ENCODE peak calls at places on chromosomes 2 and 18, in ten cellular contexts. J is esophagus squamous epithelium, I is Peyer's patch, B is K562, P is body of pancreas, V is IMR-90, M is uterus, W is A549, R is tibial nerve, K is ovary. D is an unnamed sample.

GRCh38 chr2:183035954-183036669 is 2.1 kb downstream of the NCKAP1 start:
- DNase-seq in I (no peak), B (peak; percentile 32), M (no peak), W (no peak), K (no peak), P (no peak), V (no peak), R (no peak), J (no peak), D (no peak)

GRCh38 chr2:132581917-132582316 is 88.1 kb downstream of the LYPD1 start:
- DNase-seq in V (no peak), M (no peak), P (peak; percentile 63), J (no peak), K (no peak), I (no peak), B (no peak), R (no peak), W (no peak), D (no peak)

GRCh38 chr2:28185881-28186280 is 206.8 kb upstream of the FOSL2 start:
- DNase-seq in P (no peak), B (no peak), W (no peak), M (no peak), R (no peak), I (no peak), K (no peak), V (peak; percentile 90), J (no peak), D (no peak)

GRCh38 chr2:19574788-19575260 is 216.4 kb upstream of the OSR1 start:
- DNase-seq in V (peak; percentile 82), P (peak; percentile 14), J (no peak), I (no peak), M (peak; percentile 40), B (no peak), K (no peak), W (no peak), R (peak; percentile 35), D (peak; percentile 4)

GRCh38 chr18:69985239-69985638 is 37.6 kb upstream of the CD226 start:
- DNase-seq in K (no peak), J (no peak), W (no peak), V (no peak), P (no peak), R (no peak), B (no peak), I (no peak), M (no peak), D (no peak)

GRCh38 chr18:55003695-55004094 is 44.4 kb upstream of the CCDC68 start:
- DNase-seq in P (no peak), R (no peak), I (no peak), K (no peak), V (no peak), J (no peak), M (no peak), B (no peak), W (no peak), D (no peak)

GRCh38 chr2:240436626-240437180 is 1.2 kb downstream of the GPC1 start:
- DNase-seq in J (no peak), K (peak; percentile 61), V (peak; percentile 43), I (peak; percentile 47), P (no peak), M (peak; percentile 28), R (no peak), W (no peak), B (no peak), D (no peak)

GRCh38 chr2:141341444-141341843 is 789.4 kb downstream of the LRP1B start:
- DNase-seq in P (no peak), I (no peak), B (no peak), M (no peak), J (no peak), K (no peak), R (no peak), W (no peak), V (peak; percentile 99), D (peak; percentile 15)

GRCh38 chr2:57437077-57437476 is 609.5 kb upstream of the VRK2 start:
- DNase-seq in J (no peak), P (no peak), B (no peak), I (no peak), V (no peak), K (no peak), M (no peak), R (no peak), W (no peak), D (no peak)

GRCh38 chr2:71453404-71454220 is at the start of gene DYSF:
- DNase-seq in V (peak; percentile 17), W (no peak), J (no peak), K (peak; percentile 23), B (peak; percentile 90), P (peak; percentile 29), R (no peak), M (no peak), I (no peak), D (no peak)

GRCh38 chr2:200065477-200065876 is 110.1 kb downstream of the MAIP1 start:
- DNase-seq in I (no peak), P (no peak), K (no peak), M (no peak), J (no peak), W (no peak), R (no peak), B (no peak), V (peak; percentile 35), D (no peak)

GRCh38 chr2:120466704-120467054 is 120.7 kb downstream of the INHBB start:
- DNase-seq in K (no peak), I (no peak), J (no peak), R (no peak), M (no peak), B (no peak), P (no peak), W (no peak), V (no peak), D (no peak)

GRCh38 chr2:120464448-120464931 is 118.6 kb downstream of the INHBB start:
- DNase-seq in W (no peak), M (no peak), B (no peak), R (no peak), J (no peak), I (peak; percentile 23), P (no peak), V (no peak), K (no peak), D (no peak)

GRCh38 chr2:120465012-120465700 is 119.2 kb downstream of the INHBB start:
- DNase-seq in K (no peak), W (no peak), P (no peak), B (no peak), J (no peak), I (peak; percentile 26), V (no peak), R (no peak), M (no peak), D (no peak)

GRCh38 chr2:120465701-120465988 is 119.7 kb downstream of the INHBB start:
- DNase-seq in J (no peak), P (no peak), B (no peak), I (no peak), W (no peak), R (no peak), K (no peak), V (no peak), M (no peak), D (no peak)

DNA sequence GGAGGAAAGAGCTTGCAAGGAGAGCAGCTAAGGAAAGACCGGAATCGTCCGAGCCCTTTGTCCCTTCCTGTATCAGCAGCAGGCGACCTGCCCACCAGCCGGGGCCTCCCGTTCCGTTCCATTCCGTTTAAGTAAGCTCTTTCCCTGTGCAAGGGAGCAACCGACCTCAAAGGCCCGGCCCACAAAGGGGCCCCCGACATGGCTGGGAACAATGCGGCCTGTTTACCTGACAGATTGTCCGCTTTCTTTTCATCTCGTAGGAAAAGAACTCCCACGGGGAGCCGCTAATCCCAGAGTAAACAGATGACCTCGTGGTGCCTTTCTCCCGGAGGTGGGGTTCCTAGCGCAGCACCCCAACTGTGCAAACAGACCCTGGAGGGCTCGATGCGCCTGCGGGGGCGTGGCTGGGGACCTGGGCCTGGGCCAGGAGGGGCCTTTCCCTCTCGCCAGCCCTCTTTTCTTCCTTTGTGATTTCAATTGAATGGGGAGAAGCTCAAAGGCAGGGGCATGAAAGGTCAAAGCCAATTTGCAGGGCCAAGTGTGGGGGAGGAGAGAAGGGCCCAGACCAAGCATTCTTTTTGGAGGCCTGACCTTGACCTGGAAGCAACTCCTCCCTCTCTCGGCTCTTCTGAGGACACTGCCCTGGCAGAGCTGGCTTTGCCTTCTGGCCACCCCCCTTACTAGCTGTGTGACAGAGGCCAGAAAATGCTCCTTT is 120.2 kb downstream of the INHBB start:
- DNase-seq in J (no peak), R (no peak), P (no peak), I (peak; percentile 44), W (no peak), V (no peak), B (no peak), M (no peak), K (no peak), D (no peak)
- TF ChIP-seq POLR2A in J (no peak), R (no peak), P (no peak), I (no peak), W (no peak), V (no peak), B (no peak), M (no peak), K (no peak), D (no peak)

GRCh38 chr2:135530313-135531230 is at the start of gene ZRANB3:
- DNase-seq in B (peak; percentile 97), K (peak; percentile 90), M (peak; percentile 96), P (peak; percentile 95), W (peak; percentile 92), R (peak; percentile 86), J (peak; percentile 92), V (peak; percentile 98), I (peak; percentile 91), D (peak; percentile 61)
- TF ChIP-seq POLR2A in B (peak; percentile 80), K (peak; percentile 31), M (no peak), P (no peak), W (peak; percentile 44), R (no peak), J (no peak), V (peak; percentile 59), I (no peak), D (no peak)

DNA sequence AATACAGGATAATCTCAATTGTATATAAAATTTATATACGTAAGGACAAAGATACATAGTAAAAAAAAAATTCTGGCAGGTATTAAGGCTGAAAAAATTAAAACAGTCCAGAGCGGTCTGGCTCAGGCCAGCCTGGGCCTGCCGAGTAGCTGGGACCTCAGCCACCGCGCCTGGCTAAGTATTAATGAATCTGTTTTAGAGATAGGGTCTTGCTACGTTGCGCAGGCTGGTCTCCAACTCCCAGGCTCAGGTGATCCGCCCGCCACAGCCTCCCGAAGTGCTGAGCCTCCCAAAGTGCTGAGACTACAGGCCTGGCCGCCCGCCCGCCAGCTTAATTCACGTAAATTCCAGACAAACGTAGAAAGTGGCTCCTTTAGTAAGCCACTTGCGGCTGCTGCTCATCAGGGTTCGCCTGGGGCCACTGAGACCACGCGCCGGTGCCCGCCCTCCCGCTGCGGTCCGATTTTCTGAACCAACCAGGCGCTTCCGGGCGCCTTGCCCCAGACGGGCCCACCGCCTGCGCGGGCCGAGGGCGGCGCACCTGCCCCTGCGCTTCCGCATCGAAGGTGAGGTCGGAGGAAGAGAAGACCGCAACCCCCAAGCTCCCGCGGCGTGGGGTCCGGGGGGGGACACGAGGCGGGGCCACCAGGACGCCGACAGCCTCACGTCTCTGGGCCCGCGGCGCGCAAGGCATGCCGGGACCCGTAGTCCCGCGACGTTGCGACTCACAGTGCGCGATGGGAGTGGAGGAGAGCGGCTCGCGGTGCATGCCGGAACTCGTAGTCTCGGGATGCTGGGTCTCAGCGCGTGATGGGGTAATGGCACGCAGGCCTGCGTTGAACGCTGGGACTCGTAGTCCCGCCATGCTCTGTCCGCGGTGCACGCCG is 695 bp upstream of the CTDP1 start:
- DNase-seq in M (peak; percentile 98), I (peak; percentile 99), B (peak; percentile 96), W (peak; percentile 94), R (peak; percentile 96), K (peak; percentile 97), P (peak; percentile 99), V (peak; percentile 99), J (peak; percentile 97), D (peak; percentile 64)
- TF ChIP-seq POLR2A in M (no peak), I (peak; percentile 63), B (peak; percentile 74), W (peak; percentile 43), R (no peak), K (peak; percentile 30), P (peak; percentile 84), V (peak; percentile 71), J (peak; percentile 54), D (peak; percentile 43)

GRCh38 chr2:172048996-172049503 is 36.3 kb upstream of the DLX1 start:
- DNase-seq in B (peak; percentile 50), K (no peak), I (no peak), R (no peak), P (no peak), V (no peak), M (no peak), W (no peak), J (no peak), D (no peak)
- TF ChIP-seq POLR2A in B (no peak), K (no peak), I (no peak), R (no peak), P (no peak), V (no peak), M (no peak), W (no peak), J (no peak), D (no peak)